ENCODE peak calls at places on chromosomes 13 and 19, in seven cellular contexts. N, R, Y, L, K, H and V are unnamed samples.

GRCh38 chr19:53275480-53275879 is 8.0 kb upstream of the VN1R4 start:
- DNase-seq in L (no peak), H (no peak), Y (no peak), N (no peak), R (no peak), K (no peak), V (no peak)

GRCh38 chr19:16389848-16390247 is 65.2 kb downstream of the KLF2 start:
- DNase-seq in H (no peak), K (no peak), L (no peak), N (no peak), R (no peak), Y (no peak), V (no peak)

GRCh38 chr13:72727417-72728289 is at the start of the genes BORA and MZT1:
- DNase-seq in H (peak), L (peak), R (peak), K (peak), Y (peak), N (peak), V (peak)

GRCh38 chr13:109744512-109745051 is 41.8 kb downstream of the IRS2 start:
- DNase-seq in R (no peak), Y (no peak), H (no peak), K (no peak), N (no peak), L (no peak), V (peak)

GRCh38 chr13:61013782-61014181 is 401.9 kb downstream of the PCDH20 start:
- DNase-seq in L (no peak), N (no peak), R (no peak), Y (no peak), H (no peak), K (no peak), V (no peak)

GRCh38 chr19:22532388-22533310 is 101.5 kb upstream of the ZNF492 start:
- DNase-seq in H (no peak), K (no peak), N (no peak), L (no peak), Y (no peak), R (peak), V (no peak)

GRCh38 chr19:11306337-11306736 is 10.4 kb downstream of the TSPAN16 start:
- DNase-seq in H (no peak), N (no peak), R (no peak), L (no peak), Y (no peak), K (no peak), V (no peak)

GRCh38 chr19:35717665-35718344 is at the start of gene KMT2B:
- DNase-seq in L (no peak), Y (no peak), N (no peak), R (no peak), K (peak), H (peak), V (peak)

GRCh38 chr19:27906081-27906480 is 1306.9 kb downstream of the UQCRFS1 start:
- DNase-seq in K (no peak), N (no peak), L (no peak), Y (no peak), H (no peak), R (no peak), V (no peak)

GRCh38 chr13:85828094-85828684 is 29.0 kb upstream of the SLITRK6 start:
- DNase-seq in K (peak), N (peak), Y (no peak), L (peak), H (no peak), R (no peak), V (peak)

GRCh38 chr19:24098359-24098758 is 11.4 kb downstream of the ZNF254 start:
- DNase-seq in Y (no peak), H (no peak), K (no peak), R (no peak), N (no peak), L (no peak), V (no peak)

GRCh38 chr13:48636550-48636949 is 17.2 kb upstream of the CYSLTR2 start:
- DNase-seq in N (no peak), Y (no peak), R (no peak), L (no peak), K (no peak), H (no peak), V (no peak)

GRCh38 chr13:47117268-47117667 is 220.4 kb upstream of the HTR2A start:
- DNase-seq in R (no peak), K (peak), H (no peak), Y (no peak), N (no peak), L (no peak), V (no peak)

GRCh38 chr19:33293255-33294057 is 8.9 kb downstream of the CEBPA start:
- DNase-seq in R (no peak), H (no peak), L (no peak), N (peak), K (peak), Y (no peak), V (no peak)

GRCh38 chr13:113539176-113539575 is 45.4 kb upstream of the TFDP1 start:
- DNase-seq in K (no peak), Y (no peak), N (no peak), H (no peak), L (no peak), R (no peak), V (no peak)

GRCh38 chr19:8244442-8244841 is 35.3 kb downstream of the CERS4 start:
- DNase-seq in R (no peak), K (no peak), H (no peak), L (no peak), N (no peak), Y (no peak), V (no peak)

GRCh38 chr19:52748336-52748950 is 13.6 kb upstream of the ZNF611 start:
- DNase-seq in N (peak), L (no peak), K (no peak), H (no peak), R (no peak), Y (peak), V (peak)

GRCh38 chr13:99959538-99960230 is 11.9 kb downstream of the ZIC5 start:
- DNase-seq in L (no peak), K (no peak), Y (no peak), R (no peak), H (peak), N (no peak), V (no peak)

GRCh38 chr19:1920644-1921043 is 15.4 kb downstream of the ADAT3 start:
- DNase-seq in K (no peak), H (no peak), N (no peak), Y (no peak), L (no peak), R (no peak), V (no peak)

GRCh38 chr13:101493541-101493940 is 41.1 kb downstream of the ITGBL1 start:
- DNase-seq in Y (no peak), N (no peak), K (no peak), R (no peak), L (no peak), H (no peak), V (no peak)

DNA sequence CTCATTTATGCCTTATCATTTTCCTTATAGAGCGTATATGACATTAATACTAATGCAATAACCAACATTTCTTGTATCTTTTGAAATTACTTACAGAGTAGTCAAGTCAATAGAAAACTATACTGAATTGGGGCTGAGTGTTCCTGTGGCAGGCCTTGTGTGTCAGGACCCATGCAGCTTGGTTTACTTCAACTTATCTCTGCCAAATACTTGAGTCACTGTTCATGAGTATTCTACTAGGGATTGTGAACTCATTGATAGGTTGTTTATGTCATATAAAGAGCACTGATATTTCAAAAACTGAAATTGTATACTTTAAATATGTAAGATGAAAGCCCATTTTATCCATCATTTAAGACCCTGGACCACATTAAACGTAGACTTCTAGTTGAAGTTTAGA is 688.6 kb upstream of the SLITRK1 start:
- DNase-seq in K (no peak), N (no peak), Y (no peak), H (no peak), R (no peak), L (no peak), V (no peak)
- TF ChIP-seq YY1 in K (no peak), N (no peak), Y (no peak), H (no peak), R (no peak), L (no peak), V (no peak)

DNA sequence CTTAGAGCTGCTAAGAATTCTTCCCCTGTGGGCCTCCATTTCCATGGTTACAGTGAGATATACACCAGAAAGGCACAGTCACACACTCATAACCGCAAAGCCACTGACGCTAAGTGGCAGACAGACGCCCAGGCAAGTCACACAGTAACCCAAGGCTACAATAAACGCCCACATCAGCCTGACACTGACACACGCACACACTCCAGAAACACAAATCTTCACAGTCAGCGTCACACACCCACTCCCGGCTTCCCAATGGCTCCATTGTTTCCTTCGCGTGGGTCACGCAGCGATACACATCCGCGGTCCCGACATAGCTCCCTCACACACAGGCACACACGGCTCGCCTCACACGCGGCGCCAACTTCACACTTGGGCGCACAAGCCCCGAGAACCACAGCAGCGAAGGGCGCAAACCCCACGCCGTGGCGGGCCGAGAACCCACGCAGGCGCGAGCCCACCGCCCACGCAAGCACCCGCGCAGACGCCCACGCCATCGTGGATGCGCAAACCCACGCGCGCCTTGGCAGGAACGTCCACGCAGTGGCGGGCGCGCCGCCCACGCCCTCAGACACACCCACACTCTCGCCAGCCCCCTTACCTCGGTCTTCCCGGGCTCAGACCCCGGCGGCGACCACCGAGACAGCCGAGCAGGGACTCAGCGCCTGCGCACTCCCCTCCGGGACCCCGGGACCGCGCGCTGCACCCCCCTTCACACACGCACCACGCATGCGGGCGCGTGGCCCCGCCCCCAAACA is at the start of gene ZNF667:
- DNase-seq in N (no peak), L (no peak), K (no peak), Y (no peak), H (no peak), R (no peak), V (peak)
- TF ChIP-seq YY1 in N (no peak), L (no peak), K (no peak), Y (no peak), H (no peak), R (no peak), V (no peak)

GRCh38 chr19:31140717-31141116 is 208.5 kb downstream of the TSHZ3 start:
- DNase-seq in Y (no peak), L (no peak), R (no peak), K (no peak), N (no peak), H (no peak), V (no peak)

GRCh38 chr19:31138077-31138476 is 211.2 kb downstream of the TSHZ3 start:
- DNase-seq in H (no peak), R (no peak), L (no peak), K (no peak), N (no peak), Y (no peak), V (no peak)

GRCh38 chr19:31141301-31141700 is 207.9 kb downstream of the TSHZ3 start:
- DNase-seq in N (no peak), Y (no peak), R (no peak), L (no peak), H (no peak), K (no peak), V (no peak)

GRCh38 chr19:31144069-31144468 is 205.2 kb downstream of the TSHZ3 start:
- DNase-seq in Y (no peak), N (no peak), R (no peak), K (no peak), H (no peak), L (no peak), V (no peak)

GRCh38 chr19:31139871-31140505 is 209.2 kb downstream of the TSHZ3 start:
- DNase-seq in N (no peak), R (no peak), Y (no peak), K (no peak), H (no peak), L (no peak), V (no peak)
- TF ChIP-seq YY1 in N (no peak), R (no peak), Y (no peak), K (no peak), H (no peak), L (no peak), V (no peak)

DNA sequence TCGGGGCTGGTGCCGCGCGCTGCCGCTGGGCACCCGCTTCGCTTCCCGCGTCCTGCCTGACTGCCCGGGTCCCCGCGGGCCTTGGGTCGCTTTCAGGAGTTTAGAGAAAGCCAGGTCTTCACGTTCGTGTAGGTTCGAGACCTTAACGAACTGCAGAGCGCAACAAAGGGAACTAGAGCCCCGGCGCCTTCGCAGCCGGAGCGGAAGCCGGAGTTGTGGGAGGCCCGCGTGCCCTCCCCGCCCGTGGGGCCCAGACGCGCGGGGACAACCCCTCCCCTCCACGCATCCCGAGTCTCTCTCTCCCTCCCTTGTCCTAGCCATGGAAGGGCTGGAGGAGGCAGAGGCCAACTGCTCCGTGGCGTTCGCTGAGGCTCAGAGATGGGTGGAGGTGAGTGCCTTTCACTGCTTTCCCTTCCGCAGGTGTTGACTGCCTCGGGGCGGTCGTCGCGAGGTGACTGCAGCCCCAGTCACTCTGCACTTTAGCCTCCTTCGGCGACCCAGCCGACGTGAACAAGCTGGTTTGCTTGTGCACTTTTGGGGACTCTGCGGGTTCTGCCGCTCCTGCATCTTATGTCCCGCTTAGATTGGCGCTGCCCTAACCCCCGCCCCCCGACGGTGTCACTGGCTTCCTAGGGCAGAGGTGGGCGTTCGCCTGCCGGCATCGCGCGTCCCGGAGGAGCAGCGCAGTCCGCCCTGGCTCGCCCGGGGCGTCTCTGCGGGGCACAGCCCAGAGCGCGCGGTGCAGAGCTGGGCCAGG is 387 bp downstream of the LMO7 start:
- DNase-seq in K (peak), N (peak), L (no peak), Y (no peak), R (peak), H (peak), V (peak)
- TF ChIP-seq YY1 in K (no peak), N (no peak), L (no peak), Y (no peak), R (no peak), H (no peak), V (no peak)

DNA sequence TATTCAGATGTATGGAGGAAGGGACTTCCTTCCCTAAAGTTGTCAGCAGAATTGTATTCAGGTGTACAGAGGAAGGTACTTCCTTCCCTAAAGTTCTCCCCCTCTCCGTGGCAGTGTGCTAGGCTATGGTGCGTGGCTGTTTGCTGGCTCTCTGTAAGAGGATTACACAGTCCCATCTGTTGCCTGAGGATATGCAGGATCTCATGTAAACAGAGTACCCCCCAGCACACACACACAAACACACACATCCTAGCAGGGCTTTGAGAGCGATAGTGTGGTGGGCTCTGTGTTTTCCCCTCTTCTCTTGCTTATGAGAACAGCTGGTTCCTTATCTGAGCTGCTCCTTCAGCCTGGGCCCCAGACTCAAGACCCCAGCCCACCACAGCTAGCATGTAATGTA is 10.3 kb downstream of the NEK5 start:
- DNase-seq in K (peak), Y (no peak), L (no peak), H (no peak), N (no peak), R (no peak), V (no peak)
- TF ChIP-seq YY1 in K (no peak), Y (no peak), L (no peak), H (no peak), N (no peak), R (no peak), V (no peak)

DNA sequence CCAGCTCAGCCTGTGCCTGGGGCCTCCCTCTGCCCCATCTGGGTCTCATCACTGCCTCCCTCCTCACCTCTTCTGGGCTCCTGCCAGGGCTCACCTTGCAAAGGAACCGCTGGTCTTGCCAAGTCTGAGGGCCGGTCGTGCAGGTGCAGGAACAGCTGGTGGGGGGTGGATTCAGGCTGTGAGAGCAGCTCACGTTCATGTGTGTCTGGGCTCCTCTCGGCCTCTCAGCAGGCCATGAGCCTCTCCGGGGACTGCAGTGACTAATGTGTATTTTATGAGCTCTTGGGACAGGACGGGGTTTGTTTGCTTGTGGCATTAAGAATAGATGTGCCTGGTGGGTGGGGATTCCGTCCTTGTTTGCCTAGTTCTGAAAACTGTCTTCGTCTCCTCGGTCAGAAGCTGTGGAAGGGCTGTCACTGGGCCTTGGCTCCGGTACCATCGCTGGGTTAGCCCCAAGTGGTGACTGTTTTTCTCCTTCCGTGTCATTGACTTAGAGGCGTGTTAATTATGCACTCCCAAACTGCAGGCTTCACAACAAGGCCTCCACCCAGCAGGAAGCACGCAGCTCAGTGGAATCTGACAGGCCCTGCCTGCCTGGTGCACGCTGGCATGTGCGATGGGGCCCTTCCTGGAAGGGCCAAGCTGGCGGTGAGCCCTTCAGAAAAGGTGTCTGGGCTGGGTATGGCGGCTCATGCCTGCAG is 77.6 kb downstream of the KDM4B start:
- DNase-seq in L (no peak), N (peak), R (no peak), K (no peak), H (no peak), Y (no peak), V (no peak)
- TF ChIP-seq YY1 in L (no peak), N (no peak), R (no peak), K (no peak), H (no peak), Y (no peak), V (no peak)

GRCh38 chr19:18274776-18275356 is 614 bp upstream of the IQCN start:
- DNase-seq in N (peak), K (peak), L (no peak), H (no peak), Y (no peak), R (no peak), V (no peak)
- TF ChIP-seq YY1 in N (peak), K (no peak), L (no peak), H (no peak), Y (no peak), R (no peak), V (no peak)

GRCh38 chr19:58518261-58519086 is 1.1 kb downstream of the ZBTB45 start:
- DNase-seq in K (no peak), L (no peak), H (no peak), N (no peak), Y (no peak), R (no peak), V (peak)

GRCh38 chr19:58520257-58520599 is 618 bp upstream of the ZBTB45 start:
- DNase-seq in H (no peak), K (no peak), R (no peak), N (no peak), L (no peak), Y (no peak), V (no peak)

GRCh38 chr19:58519355-58520256 is at the start of gene ZBTB45:
- DNase-seq in K (peak), Y (peak), H (peak), L (peak), N (peak), R (peak), V (peak)

GRCh38 chr19:58516964-58517833 is 2.4 kb downstream of the ZBTB45 start:
- DNase-seq in L (no peak), K (no peak), N (no peak), Y (no peak), H (no peak), R (no peak), V (no peak)

DNA sequence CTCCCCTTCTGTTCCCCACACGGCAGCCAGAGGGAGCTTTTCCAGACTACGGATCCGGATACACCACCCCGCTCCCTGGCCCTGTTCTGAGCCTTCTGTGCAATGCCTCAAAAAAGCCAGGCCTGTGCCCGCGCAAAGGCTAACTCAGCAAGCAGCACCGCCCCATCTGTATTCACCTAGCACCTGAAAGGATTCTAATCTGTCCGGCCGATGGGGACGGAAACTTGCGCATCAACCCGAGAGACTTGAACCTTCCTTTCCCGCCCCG is 589 bp downstream of the ZBTB45 start:
- DNase-seq in K (peak), Y (no peak), L (no peak), N (peak), H (peak), R (no peak), V (peak)
- TF ChIP-seq YY1 in K (no peak), Y (no peak), L (peak), N (no peak), H (peak), R (no peak), V (no peak)